ENCODE peak calls at places on chromosomes 13 and 19, in four cellular contexts. B, X, N and R are unnamed samples.

GRCh38 chr13:41054919-41055619 is 6.2 kb upstream of the WBP4 start:
- DNase-seq in N (peak), X (peak), B (no peak), R (no peak)

GRCh38 chr13:38944219-38944618 is 46.4 kb downstream of the STOML3 start:
- DNase-seq in B (no peak), N (no peak), X (no peak), R (no peak)

GRCh38 chr19:10020851-10021250 is 7.6 kb downstream of the RDH8 start:
- DNase-seq in B (no peak), X (no peak), N (no peak), R (no peak)

GRCh38 chr19:3095375-3096191 is 1.4 kb downstream of the GNA11 start:
- DNase-seq in B (no peak), N (peak), X (peak), R (no peak)

GRCh38 chr19:29687244-29687896 is 22.1 kb downstream of the PLEKHF1 start:
- DNase-seq in N (peak), X (no peak), B (no peak), R (no peak)

GRCh38 chr13:36086117-36086516 is 45.1 kb downstream of the DCLK1 start:
- DNase-seq in N (no peak), B (no peak), X (no peak), R (no peak)

GRCh38 chr19:42424712-42425131 is 2.5 kb downstream of the LIPE start:
- DNase-seq in B (no peak), X (peak), N (peak), R (no peak)

GRCh38 chr19:2266183-2266993 is 10.2 kb upstream of the JSRP1 start:
- DNase-seq in N (peak), B (no peak), X (peak), R (peak)

GRCh38 chr19:6229951-6230712 is 49.6 kb downstream of the MLLT1 start:
- DNase-seq in X (no peak), N (no peak), B (no peak), R (no peak)

GRCh38 chr13:78382481-78382880 is 220.9 kb downstream of the POU4F1 start:
- DNase-seq in N (no peak), B (no peak), X (no peak), R (no peak)

GRCh38 chr13:97256343-97256783 is 34.2 kb downstream of the MBNL2 start:
- DNase-seq in B (peak), X (peak), N (peak), R (no peak)

GRCh38 chr19:58558066-58558622 is at the start of gene UBE2M:
- DNase-seq in B (no peak), X (no peak), N (peak), R (no peak)

GRCh38 chr13:94703271-94703670 is 9.1 kb downstream of the SOX21 start:
- DNase-seq in B (no peak), N (no peak), X (no peak), R (no peak)

GRCh38 chr13:74047925-74048324 is 86.3 kb downstream of the KLF12 start:
- DNase-seq in B (peak), N (no peak), X (no peak), R (no peak)

GRCh38 chr13:22110368-22110767 is 439.5 kb downstream of the FGF9 start:
- DNase-seq in B (no peak), X (no peak), N (no peak), R (no peak)

GRCh38 chr19:40414536-40415535 is 1.7 kb upstream of the PRX start:
- DNase-seq in B (no peak), N (no peak), X (no peak), R (no peak)

GRCh38 chr19:49436381-49437017 is 4.8 kb downstream of the SLC17A7 start:
- DNase-seq in X (no peak), B (no peak), N (peak), R (no peak)

GRCh38 chr13:53784331-53784730 is 755.7 kb downstream of the OLFM4 start:
- DNase-seq in N (no peak), X (no peak), B (no peak), R (no peak)

GRCh38 chr13:110712081-110712848 is 1.2 kb upstream of the ING1 start:
- DNase-seq in B (peak), N (peak), X (peak), R (peak)

GRCh38 chr13:21081926-21082325 is 20.5 kb upstream of the LATS2 start:
- DNase-seq in X (no peak), N (no peak), B (no peak), R (no peak)

GRCh38 chr13:31866099-31866498 is 126.8 kb downstream of the RXFP2 start:
- DNase-seq in B (no peak), X (no peak), N (no peak), R (no peak)

GRCh38 chr13:32804673-32805260 is 211.5 kb upstream of the KL start:
- DNase-seq in B (no peak), X (no peak), N (no peak), R (no peak)

GRCh38 chr13:82713681-82714405 is 1168.4 kb downstream of the SLITRK1 start:
- DNase-seq in N (no peak), X (no peak), B (no peak), R (no peak)

GRCh38 chr13:94656766-94657165 is 55.1 kb downstream of the GPR180 start:
- DNase-seq in X (no peak), N (peak), B (peak), R (peak)

GRCh38 chr13:24036115-24036514 is 124.4 kb upstream of the SPATA13 start:
- DNase-seq in N (no peak), X (no peak), B (no peak), R (no peak)

GRCh38 chr13:69618838-69619237 is 488.8 kb upstream of the ATXN8OS start:
- DNase-seq in B (no peak), N (no peak), X (no peak), R (no peak)

GRCh38 chr19:6220385-6221191 is 59.2 kb downstream of the MLLT1 start:
- DNase-seq in N (no peak), B (no peak), X (no peak), R (no peak)

GRCh38 chr19:46466536-46467199 is 4.7 kb downstream of the PNMA8A start:
- DNase-seq in B (no peak), X (no peak), N (no peak), R (peak)

GRCh38 chr19:44032001-44032610 is 6.9 kb downstream of the ZNF222 start:
- DNase-seq in N (no peak), X (no peak), B (no peak), R (no peak)

GRCh38 chr19:11479470-11480080 is 1.3 kb downstream of the ELAVL3 start:
- DNase-seq in X (peak), N (peak), B (no peak), R (no peak)

DNA sequence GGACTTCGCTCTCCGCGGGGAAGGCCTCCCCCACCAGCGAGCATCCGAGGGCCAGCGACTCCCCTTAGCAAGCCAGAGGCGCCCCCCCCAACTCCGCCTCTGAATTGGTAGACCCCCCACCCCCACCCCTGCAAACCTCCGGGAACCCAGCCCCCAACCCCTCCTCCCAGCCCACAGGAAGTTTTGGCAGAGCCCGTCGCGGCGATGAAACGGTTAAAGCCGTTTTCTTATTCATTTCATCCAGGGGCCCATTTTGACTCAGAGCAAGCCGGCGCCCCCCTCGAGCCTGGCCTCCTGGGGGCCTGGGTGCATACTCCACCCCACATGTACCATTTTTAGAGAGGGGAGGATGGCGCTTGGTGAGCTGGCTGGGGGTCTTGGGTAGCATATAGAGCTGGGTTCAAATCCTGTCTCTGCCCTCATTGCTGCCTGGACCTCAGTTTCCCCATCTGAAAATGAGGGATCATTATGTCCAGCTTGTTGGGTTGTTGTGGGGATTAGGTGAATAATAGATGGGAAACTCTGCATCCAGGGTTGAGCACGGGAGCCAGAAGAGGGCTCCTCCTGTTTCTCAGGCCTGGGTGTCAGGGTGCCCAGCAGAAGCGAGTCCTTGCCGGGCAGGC is 7.9 kb upstream of the JUNB start:
- DNase-seq in X (no peak), B (no peak), N (peak), R (no peak)
- TF ChIP-seq CHD4 in X (no peak), B (no peak), N (no peak), R (no peak)

GRCh38 chr13:30078059-30078458 is 227.6 kb upstream of the UBL3 start:
- DNase-seq in N (no peak), X (no peak), B (no peak), R (no peak)
- TF ChIP-seq MYC in N (no peak), X (no peak), B (no peak), R (no peak)

DNA sequence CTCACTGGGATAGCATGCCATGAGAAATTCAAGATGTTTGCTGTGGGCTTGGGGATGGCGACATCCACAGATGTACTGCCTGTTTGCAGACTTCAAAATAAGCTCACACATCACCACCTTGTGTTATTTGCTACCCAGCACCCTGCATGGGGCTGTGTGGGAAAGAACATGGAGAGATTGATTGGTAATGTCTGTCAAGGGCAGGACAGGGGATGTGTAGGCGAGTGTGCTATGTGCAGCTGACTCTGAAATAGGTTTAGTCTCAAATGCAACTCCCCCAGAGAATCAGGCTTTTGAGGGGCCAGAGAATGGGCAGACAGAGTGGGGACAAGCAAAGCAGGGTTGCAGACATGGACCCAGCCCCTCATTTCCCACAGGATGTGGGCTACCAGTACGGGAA is 24.8 kb downstream of the PNPLA6 start:
- DNase-seq in N (no peak), B (no peak), X (no peak), R (no peak)
- TF ChIP-seq CHD4 in N (no peak), B (no peak), X (no peak), R (no peak)

DNA sequence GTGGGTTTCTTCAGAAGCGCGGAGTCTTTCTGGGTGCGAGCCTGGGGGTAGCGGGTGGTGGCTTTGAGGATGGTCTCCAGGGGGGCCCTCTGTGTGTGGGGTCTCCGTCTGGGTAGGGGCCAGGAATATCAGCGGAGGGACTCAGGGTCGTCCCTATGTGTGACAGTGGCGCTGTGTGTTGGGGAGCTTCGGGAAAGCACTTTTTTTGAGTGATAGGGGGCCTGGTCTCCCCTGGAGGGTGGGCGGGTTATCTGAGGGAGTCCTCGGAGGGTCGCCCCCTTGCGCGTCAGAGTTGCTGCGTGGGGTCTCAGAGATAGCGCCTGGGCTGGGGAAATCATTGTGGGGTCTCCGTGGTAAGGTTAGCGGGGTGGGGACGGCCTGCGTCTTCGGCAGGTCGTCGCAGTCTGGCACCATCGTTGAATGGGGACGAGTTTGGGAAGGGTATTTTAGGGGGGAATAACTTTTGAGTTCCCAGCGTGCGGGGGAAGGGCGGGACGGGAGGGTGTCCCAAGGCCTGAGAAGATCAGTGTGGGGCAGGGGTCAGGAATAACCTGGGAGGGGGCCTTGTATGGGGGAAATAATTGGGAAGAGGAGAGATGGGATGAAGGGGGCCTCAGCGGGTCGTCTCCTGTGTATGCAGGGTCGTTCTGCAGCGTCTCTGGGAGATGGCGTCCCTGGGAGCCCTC is 851 bp downstream of the IER2 start:
- DNase-seq in B (no peak), N (no peak), X (no peak), R (no peak)
- TF ChIP-seq MYC in B (no peak), N (no peak), X (no peak), R (no peak)

GRCh38 chr19:51712461-51713081 is 11.2 kb downstream of the HAS1 start:
- DNase-seq in B (peak), X (no peak), N (peak), R (no peak)
- TF ChIP-seq CHD4 in B (no peak), X (no peak), N (no peak), R (no peak)

GRCh38 chr13:51229731-51230130 is 7.5 kb downstream of the FAM124A start:
- DNase-seq in X (no peak), N (no peak), B (no peak), R (no peak)

GRCh38 chr13:51229141-51229540 is 6.9 kb downstream of the FAM124A start:
- DNase-seq in X (no peak), B (no peak), N (no peak), R (no peak)

GRCh38 chr13:51233117-51233826 is 11.1 kb downstream of the FAM124A start:
- DNase-seq in B (no peak), N (no peak), X (no peak), R (no peak)

GRCh38 chr13:51231456-51231855 is 9.3 kb downstream of the FAM124A start:
- DNase-seq in N (no peak), X (no peak), B (no peak), R (no peak)

GRCh38 chr13:51230473-51231105 is 8.4 kb downstream of the FAM124A start:
- DNase-seq in B (no peak), N (no peak), X (no peak), R (no peak)
- TF ChIP-seq MYC in B (no peak), N (no peak), X (no peak), R (no peak)

GRCh38 chr19:19185853-19186728 is 5.9 kb downstream of the BORCS8 start:
- DNase-seq in N (peak), B (no peak), X (peak), R (no peak)
- TF ChIP-seq CHD4 in N (no peak), B (no peak), X (no peak), R (no peak)

DNA sequence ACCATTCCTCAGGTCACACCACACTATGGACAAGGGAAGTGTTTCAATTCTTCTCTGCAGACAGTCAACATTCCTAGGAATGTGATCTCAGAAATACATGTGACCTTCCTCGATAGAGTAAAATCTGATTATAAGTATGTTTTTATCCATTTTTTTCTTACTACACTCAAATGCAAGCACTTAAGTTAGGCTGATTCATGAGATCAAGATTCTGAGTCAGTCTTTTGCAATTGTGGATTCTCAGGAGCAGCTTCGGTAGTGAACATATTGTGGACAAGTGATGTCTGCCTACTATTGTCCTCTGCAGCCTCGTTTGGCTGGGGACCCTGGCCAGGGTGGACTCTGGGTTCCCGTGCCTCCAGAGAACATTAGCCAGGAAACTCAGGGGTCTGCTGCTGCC is 3.2 kb downstream of the SERPINE3 start:
- DNase-seq in X (no peak), B (no peak), N (no peak), R (no peak)
- TF ChIP-seq MYC in X (no peak), B (no peak), N (no peak), R (no peak)